ENCODE peak calls at places on chromosomes 11 and 22, in nine cellular contexts. J, I, T, Y, G, B, C, X and F are unnamed samples.
A peak's percentile ranks its signal among the peaks of the same experiment; 100 is the strongest.

GRCh38 chr11:13495929-13496328 is at the start of gene PTH:
- DNase-seq in Y (no peak), C (no peak), T (no peak), B (no peak), I (no peak), J (no peak), X (no peak), G (no peak), F (no peak)

GRCh38 chr11:68053981-68054812 is 15.4 kb downstream of the TCIRG1 start:
- DNase-seq in G (no peak), C (no peak), X (no peak), B (no peak), Y (no peak), J (no peak), I (no peak), T (no peak), F (no peak)

GRCh38 chr22:17785185-17786184 is 11.2 kb upstream of the BID start:
- DNase-seq in G (peak; percentile 50), T (peak; percentile 50), I (no peak), X (peak; percentile 71), J (peak; percentile 79), C (peak; percentile 22), Y (peak; percentile 46), B (peak; percentile 72), F (no peak)

GRCh38 chr11:27255447-27255828 is 107.6 kb downstream of the CCDC34 start:
- DNase-seq in J (no peak), B (no peak), T (no peak), C (peak; percentile 18), G (no peak), X (no peak), Y (no peak), I (no peak), F (peak; percentile 98)

GRCh38 chr11:13149991-13150390 is 127.6 kb upstream of the BMAL1 start:
- DNase-seq in I (no peak), B (no peak), J (no peak), G (no peak), Y (no peak), C (no peak), X (no peak), T (no peak), F (no peak)

GRCh38 chr11:70159612-70160570 is 43.2 kb upstream of the FADD start:
- DNase-seq in X (no peak), C (peak; percentile 8), T (no peak), G (no peak), J (no peak), B (no peak), Y (peak; percentile 48), I (peak; percentile 93), F (peak; percentile 75)

GRCh38 chr11:32213223-32213622 is 122.3 kb downstream of the RCN1 start:
- DNase-seq in Y (no peak), T (no peak), G (no peak), C (peak; percentile 12), I (no peak), X (no peak), J (no peak), B (no peak), F (peak; percentile 85)

GRCh38 chr11:28822596-28822995 is 714.4 kb downstream of the METTL15 start:
- DNase-seq in J (no peak), Y (no peak), X (no peak), B (no peak), T (no peak), C (no peak), G (no peak), I (no peak), F (peak; percentile 32)

GRCh38 chr22:46710842-46711241 is 27.2 kb downstream of the CERK start:
- DNase-seq in C (no peak), T (no peak), J (no peak), Y (no peak), G (no peak), X (no peak), B (no peak), I (no peak), F (peak; percentile 18)

GRCh38 chr22:21020802-21021429 is 6.0 kb downstream of the P2RX6 start:
- DNase-seq in Y (no peak), I (no peak), B (no peak), C (no peak), X (no peak), G (no peak), T (peak; percentile 55), J (no peak), F (no peak)

GRCh38 chr11:126456783-126457542 is 101.5 kb downstream of the ST3GAL4 start:
- DNase-seq in I (no peak), J (no peak), G (no peak), C (no peak), B (no peak), Y (no peak), T (no peak), X (no peak), F (no peak)

GRCh38 chr22:35958334-35958733 is 70.3 kb downstream of the RBFOX2 start:
- DNase-seq in I (no peak), J (no peak), B (no peak), Y (no peak), T (no peak), G (no peak), C (no peak), X (no peak), F (no peak)

GRCh38 chr11:35507688-35508087 is 17.7 kb downstream of the PAMR1 start:
- DNase-seq in C (no peak), G (no peak), X (no peak), J (no peak), Y (no peak), T (no peak), I (no peak), B (no peak), F (no peak)

DNA sequence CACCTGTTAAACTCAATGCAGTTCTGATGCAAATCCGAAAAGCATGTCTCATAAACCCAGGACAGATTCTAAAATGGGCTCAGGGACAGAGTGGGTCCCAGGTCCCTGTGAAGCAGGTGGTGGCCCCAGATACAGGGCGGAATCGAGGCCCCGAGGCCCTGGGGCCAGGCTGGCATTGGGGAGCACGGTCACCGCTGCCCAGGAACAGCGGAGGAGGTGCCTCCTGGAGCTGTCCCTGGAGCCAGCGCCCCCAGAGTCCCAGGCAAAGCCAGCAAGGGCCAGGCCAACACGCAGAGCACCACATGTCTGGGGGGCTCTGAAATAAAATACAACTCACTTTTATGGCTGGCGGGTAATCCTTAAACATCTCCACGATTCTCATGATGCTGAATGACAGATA is 10.0 kb upstream of the TTLL8 start:
- DNase-seq in Y (no peak), I (no peak), T (no peak), C (no peak), J (no peak), G (no peak), B (no peak), X (no peak), F (no peak)
- H3K36me3 ChIP-seq in Y (no peaks in the 10 kb centered on the region), I (no peaks in the 10 kb centered on the region), T (no peaks in the 10 kb centered on the region), C (no peaks in the 10 kb centered on the region), J (no peaks in the 10 kb centered on the region), G (no peaks in the 10 kb centered on the region), B (no peaks in the 10 kb centered on the region), X (no peaks in the 10 kb centered on the region), F (no peaks in the 10 kb centered on the region)

DNA sequence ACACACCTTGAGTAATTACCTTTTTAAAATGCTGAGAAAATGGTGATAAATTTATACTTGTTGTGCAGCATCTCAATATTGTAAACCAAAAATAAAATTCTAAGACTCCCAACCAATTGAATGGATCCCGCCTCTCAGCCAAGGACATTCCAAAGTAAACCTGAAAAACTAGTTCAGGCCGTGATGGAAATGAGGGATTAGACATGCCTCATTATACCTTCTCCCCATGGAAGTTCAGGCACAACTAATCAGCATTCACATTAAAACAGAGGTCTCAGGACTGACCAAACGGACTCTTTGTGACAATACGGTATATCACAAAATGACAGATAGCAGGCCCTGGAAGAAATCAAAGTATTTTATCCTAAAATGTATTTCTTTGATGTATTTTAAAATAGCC is 907.4 kb upstream of the RAG2 start:
- DNase-seq in B (no peak), X (no peak), G (no peak), C (no peak), T (peak; percentile 38), I (no peak), Y (no peak), J (no peak), F (no peak)
- H3K27ac ChIP-seq in B (no peak overlapping the region), X (no peak overlapping the region), G (no peak overlapping the region), C (no peak overlapping the region), T (no peak overlapping the region), I (peak overlapping the region; percentile 97), Y (no peak overlapping the region), J (no peak overlapping the region), F (peak overlapping the region; percentile 99)

GRCh38 chr11:74905326-74905725 is 43.6 kb downstream of the XRRA1 start:
- DNase-seq in T (no peak), B (no peak), I (no peak), J (no peak), X (no peak), Y (no peak), G (no peak), C (no peak), F (no peak)

GRCh38 chr11:74909363-74909762 is 39.5 kb downstream of the XRRA1 start:
- DNase-seq in G (no peak), B (no peak), I (no peak), Y (no peak), C (no peak), J (no peak), T (no peak), X (peak; percentile 65), F (no peak)

DNA sequence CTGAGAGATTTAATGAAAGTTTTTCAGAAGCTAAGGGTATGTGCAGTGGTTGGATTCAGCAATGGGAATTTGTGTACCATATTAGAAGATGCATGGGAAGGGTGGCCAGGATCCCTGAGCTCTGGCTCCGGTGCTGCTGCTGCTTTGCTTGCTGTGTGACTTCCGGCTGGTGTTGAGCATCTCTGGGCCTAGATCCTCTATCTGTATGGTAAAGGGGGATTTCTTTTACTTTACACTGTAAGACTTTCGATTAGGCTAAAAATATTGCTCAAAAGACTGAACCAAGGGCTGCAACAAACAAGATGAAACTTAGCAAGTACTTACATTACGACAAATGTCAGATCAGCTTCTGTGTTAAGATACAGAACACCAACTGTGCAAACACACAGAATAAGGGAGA is 39.1 kb downstream of the XRRA1 start:
- DNase-seq in C (no peak), J (no peak), I (no peak), G (no peak), T (no peak), B (no peak), Y (no peak), X (peak; percentile 69), F (no peak)
- H3K36me3 ChIP-seq in C (no peaks in the 10 kb centered on the region), J (no peaks in the 10 kb centered on the region), I (peaks cover 39% of the 10 kb centered on the region), G (peaks cover 31% of the 10 kb centered on the region), T (no peaks in the 10 kb centered on the region), B (peaks cover 54% of the 10 kb centered on the region), Y (peaks cover 54% of the 10 kb centered on the region), X (no peaks in the 10 kb centered on the region), F (peaks cover 8% of the 10 kb centered on the region)

GRCh38 chr11:122140535-122140934 is 24.5 kb upstream of the BLID start:
- DNase-seq in X (no peak), Y (no peak), I (no peak), T (no peak), B (no peak), J (no peak), G (no peak), C (peak; percentile 68), F (peak; percentile 93)

GRCh38 chr11:122137081-122137793 is 21.2 kb upstream of the BLID start:
- DNase-seq in Y (no peak), C (peak; percentile 94), G (no peak), T (no peak), B (no peak), I (no peak), X (no peak), J (no peak), F (peak; percentile 97)

GRCh38 chr11:122139595-122139866 is 23.5 kb upstream of the BLID start:
- DNase-seq in Y (no peak), B (no peak), X (no peak), T (no peak), G (no peak), C (peak; percentile 64), I (no peak), J (no peak), F (peak; percentile 51)

GRCh38 chr11:122141757-122142156 is 25.7 kb upstream of the BLID start:
- DNase-seq in C (no peak), T (no peak), J (no peak), G (no peak), B (no peak), Y (no peak), X (no peak), I (no peak), F (no peak)

GRCh38 chr11:122138759-122139594 is 23.0 kb upstream of the BLID start:
- DNase-seq in B (no peak), J (no peak), I (no peak), X (no peak), G (no peak), C (no peak), Y (no peak), T (no peak), F (peak; percentile 70)
- H3K27ac ChIP-seq in B (no peak overlapping the region), J (no peak overlapping the region), I (peak overlapping the region; percentile 96), X (no peak overlapping the region), G (no peak overlapping the region), C (peak overlapping the region; percentile 53), Y (peak overlapping the region; percentile 7), T (no peak overlapping the region), F (peak overlapping the region; percentile 91)